ENCODE peak calls at places on chromosome 13, in ten cellular contexts. T, Z, G, F, N, R, D, S, Y and J are unnamed samples.

GRCh38 chr13:68987585-68987984 is 1120.0 kb upstream of the ATXN8OS start:
- DNase-seq in Z (no peak), Y (no peak), N (no peak), R (no peak), G (no peak), D (no peak), S (no peak), T (no peak), F (no peak), J (no peak)

GRCh38 chr13:66915596-66916185 is 314.4 kb downstream of the PCDH9 start:
- DNase-seq in F (no peak), T (no peak), D (no peak), Z (no peak), R (peak; percentile 27), N (no peak), G (no peak), Y (no peak), S (no peak), J (peak; percentile 37)

GRCh38 chr13:34114581-34114980 is 296.6 kb downstream of the RFC3 start:
- DNase-seq in R (peak; percentile 36), T (no peak), D (no peak), Z (no peak), S (no peak), F (no peak), G (no peak), N (no peak), Y (no peak), J (no peak)

GRCh38 chr13:36758345-36758744 is 60.7 kb upstream of the RFXAP start:
- DNase-seq in G (no peak), N (no peak), S (no peak), T (peak; percentile 27), F (peak; percentile 75), Z (no peak), Y (peak; percentile 25), D (no peak), R (no peak), J (no peak)

GRCh38 chr13:19888799-19889198 is 25.4 kb upstream of the ZMYM5 start:
- DNase-seq in R (no peak), D (no peak), S (no peak), N (no peak), G (no peak), Y (no peak), Z (no peak), T (no peak), F (no peak), J (no peak)

GRCh38 chr13:50531917-50532899 is 311.3 kb downstream of the DLEU7 start:
- DNase-seq in S (no peak), D (no peak), Y (no peak), Z (no peak), N (no peak), T (no peak), G (no peak), R (peak; percentile 31), F (no peak), J (peak; percentile 67)

GRCh38 chr13:99646866-99647592 is 145.8 kb downstream of the TM9SF2 start:
- DNase-seq in T (no peak), S (no peak), N (no peak), G (no peak), Y (no peak), R (no peak), Z (no peak), F (no peak), D (no peak), J (no peak)

GRCh38 chr13:47281981-47282380 is 385.1 kb upstream of the HTR2A start:
- DNase-seq in Y (no peak), F (no peak), R (no peak), S (no peak), G (no peak), D (no peak), T (no peak), Z (no peak), N (no peak), J (no peak)

GRCh38 chr13:36709136-36709895 is 35.5 kb downstream of the SERTM1 start:
- DNase-seq in G (no peak), Y (no peak), D (no peak), T (no peak), F (no peak), N (no peak), R (no peak), Z (no peak), S (no peak), J (no peak)

GRCh38 chr13:92963029-92963428 is 263.6 kb upstream of the GPC6 start:
- DNase-seq in T (no peak), F (no peak), S (no peak), D (no peak), R (no peak), Y (no peak), N (no peak), Z (no peak), G (no peak), J (no peak)

GRCh38 chr13:39751805-39752204 is 96.3 kb downstream of the COG6 start:
- DNase-seq in F (no peak), R (no peak), N (no peak), S (no peak), G (no peak), Y (no peak), D (no peak), T (no peak), Z (no peak), J (no peak)

GRCh38 chr13:45280751-45281634 is 60.0 kb downstream of the TPT1 start:
- DNase-seq in Y (peak; percentile 79), N (peak; percentile 77), D (peak; percentile 63), R (peak; percentile 48), S (no peak), G (peak; percentile 23), F (peak; percentile 54), T (peak; percentile 55), Z (no peak), J (peak; percentile 65)

GRCh38 chr13:79079351-79079839 is 326.7 kb downstream of the RBM26 start:
- DNase-seq in S (no peak), N (peak; percentile 8), F (no peak), Y (no peak), R (peak; percentile 9), G (no peak), T (no peak), D (no peak), Z (no peak), J (no peak)

GRCh38 chr13:109144693-109145437 is 515.5 kb downstream of the MYO16 start:
- DNase-seq in R (no peak), Z (no peak), D (no peak), Y (no peak), N (no peak), S (no peak), G (no peak), T (no peak), F (no peak), J (no peak)